ENCODE peak calls at places on chromosome 19, in ten cellular contexts. W is CD8-positive, alpha-beta T cell; G is AG10803; Q is astrocyte of the spinal cord; X is Caco-2; O is H9; C is transverse colon; L is progenitor cell of endocrine pancreas; D is fibroblast of lung; S is mucosa of descending colon. H is an unnamed sample.

GRCh38 chr19:4697304-4697703 is 26.3 kb downstream of the DPP9 start:
- DNase-seq in Q (no peak), D (no peak), C (no peak), G (no peak), X (no peak), O (no peak), W (no peak), S (no peak), L (no peak), H (no peak)

GRCh38 chr19:5827342-5827890 is 12.1 kb downstream of the FUT6 start:
- DNase-seq in C (no peak), Q (no peak), O (no peak), W (no peak), G (no peak), D (no peak), S (no peak), X (no peak), L (no peak), H (no peak)

GRCh38 chr19:3275583-3276340 is 51.3 kb downstream of the CELF5 start:
- DNase-seq in D (peak), O (peak), L (peak), X (peak), C (peak), G (peak), S (peak), W (peak), Q (peak), H (peak)

GRCh38 chr19:35037716-35038622 is 3.6 kb upstream of the HPN start:
- DNase-seq in X (no peak), W (no peak), Q (no peak), D (no peak), O (no peak), L (no peak), G (peak), S (no peak), C (no peak), H (no peak)

GRCh38 chr19:18289471-18290066 is 8.1 kb upstream of the JUND start:
- DNase-seq in O (no peak), S (peak), L (no peak), C (no peak), W (no peak), X (no peak), Q (no peak), D (no peak), G (no peak), H (no peak)

GRCh38 chr19:7874080-7874856 is at the start of gene PRR36:
- DNase-seq in S (no peak), O (peak), C (no peak), X (peak), D (no peak), L (peak), W (no peak), G (no peak), Q (no peak), H (peak)

GRCh38 chr19:51194527-51195315 is 30.2 kb upstream of the CD33 start:
- DNase-seq in L (no peak), W (no peak), X (no peak), D (no peak), G (no peak), Q (no peak), S (no peak), O (no peak), C (no peak), H (peak)

GRCh38 chr19:35901854-35902661 is at the start of gene HCST:
- DNase-seq in C (peak), S (peak), O (no peak), L (no peak), Q (peak), W (peak), D (no peak), X (no peak), G (peak), H (no peak)

GRCh38 chr19:57248646-57249045 is 8.2 kb downstream of the ZNF805 start:
- DNase-seq in W (no peak), S (no peak), X (no peak), D (no peak), L (no peak), Q (no peak), C (no peak), O (no peak), G (no peak), H (no peak)

GRCh38 chr19:32661318-32661717 is 13.7 kb downstream of the ANKRD27 start:
- DNase-seq in C (no peak), G (no peak), X (no peak), L (no peak), Q (no peak), S (peak), W (no peak), O (no peak), D (no peak), H (no peak)

GRCh38 chr19:58550362-58551122 is 4.4 kb downstream of the CHMP2A start:
- DNase-seq in S (peak), O (no peak), X (no peak), Q (no peak), W (no peak), L (no peak), G (no peak), C (no peak), D (no peak), H (no peak)

GRCh38 chr19:31675187-31675913 is 326.1 kb upstream of the TSHZ3 start:
- DNase-seq in G (peak), Q (peak), X (no peak), D (peak), L (no peak), C (no peak), S (no peak), W (no peak), O (no peak), H (no peak)

GRCh38 chr19:16373989-16374388 is 49.4 kb downstream of the KLF2 start:
- DNase-seq in Q (no peak), G (no peak), W (no peak), L (no peak), O (no peak), X (no peak), C (no peak), D (no peak), S (no peak), H (no peak)

GRCh38 chr19:16807416-16808274 is 21.6 kb upstream of the SIN3B start:
- DNase-seq in G (no peak), Q (peak), L (no peak), C (no peak), X (no peak), O (no peak), W (no peak), S (no peak), D (no peak), H (no peak)

GRCh38 chr19:1177322-1178114 is 3.5 kb upstream of the SBNO2 start:
- DNase-seq in O (no peak), S (peak), Q (peak), W (no peak), D (peak), C (no peak), G (peak), L (no peak), X (no peak), H (peak)

GRCh38 chr19:16315825-16316505 is 8.7 kb upstream of the KLF2 start:
- DNase-seq in D (peak), C (peak), Q (peak), G (peak), X (peak), O (no peak), L (no peak), W (no peak), S (no peak), H (no peak)

GRCh38 chr19:7856679-7857663 is 17.2 kb downstream of the PRR36 start:
- DNase-seq in S (no peak), W (no peak), O (peak), D (no peak), L (no peak), X (no peak), G (no peak), C (no peak), Q (no peak), H (no peak)

GRCh38 chr19:38298841-38299680 is 5.0 kb upstream of the C19orf33 start:
- DNase-seq in X (no peak), O (no peak), Q (peak), L (no peak), C (no peak), G (no peak), S (no peak), D (peak), W (no peak), H (no peak)

GRCh38 chr19:18745012-18745735 is 45.9 kb downstream of the COMP start:
- DNase-seq in D (no peak), X (no peak), C (no peak), Q (no peak), L (no peak), G (no peak), S (peak), W (no peak), O (peak), H (no peak)

GRCh38 chr19:30249911-30250310 is 122.3 kb upstream of the ZNF536 start:
- DNase-seq in W (no peak), C (no peak), G (peak), L (no peak), Q (no peak), O (no peak), D (no peak), S (no peak), X (no peak), H (no peak)

GRCh38 chr19:6611441-6611852 is 20.5 kb upstream of the CD70 start:
- DNase-seq in D (peak), G (peak), O (no peak), S (no peak), X (no peak), C (no peak), L (no peak), Q (no peak), W (no peak), H (no peak)

GRCh38 chr19:35991731-35992450 is 3.1 kb upstream of the SDHAF1 start:
- DNase-seq in S (no peak), G (peak), D (no peak), X (no peak), C (no peak), Q (no peak), W (no peak), O (no peak), L (no peak), H (no peak)

GRCh38 chr19:4896372-4896771 is 6.3 kb downstream of the ARRDC5 start:
- DNase-seq in S (no peak), W (no peak), C (no peak), O (no peak), L (no peak), G (peak), D (peak), X (no peak), Q (no peak), H (peak)

GRCh38 chr19:55440411-55441105 is 2.5 kb downstream of the SHISA7 start:
- DNase-seq in X (no peak), D (no peak), G (no peak), O (peak), W (no peak), S (no peak), C (no peak), L (no peak), Q (no peak), H (no peak)

GRCh38 chr19:23254141-23254910 is 4.1 kb upstream of the ZNF724 start:
- DNase-seq in O (no peak), L (no peak), X (no peak), C (no peak), W (no peak), D (no peak), S (no peak), G (no peak), Q (no peak), H (no peak)

GRCh38 chr19:40213882-40214570 is 4.2 kb downstream of the TTC9B start:
- DNase-seq in O (no peak), D (no peak), L (no peak), C (no peak), W (no peak), Q (no peak), X (no peak), G (no peak), S (no peak), H (no peak)

GRCh38 chr19:16661480-16662034 is 618 bp downstream of the TMEM38A start:
- DNase-seq in D (no peak), O (peak), S (peak), W (peak), Q (no peak), L (peak), G (no peak), X (peak), C (peak), H (peak)

GRCh38 chr19:39603825-39604224 is 1.5 kb downstream of the LGALS13 start:
- DNase-seq in C (no peak), O (no peak), S (no peak), D (no peak), W (no peak), L (no peak), Q (no peak), G (no peak), X (no peak), H (no peak)

GRCh38 chr19:7863157-7863970 is 10.8 kb downstream of the PRR36 start:
- DNase-seq in X (no peak), L (no peak), O (peak), W (no peak), G (no peak), S (peak), D (no peak), Q (no peak), C (no peak), H (no peak)

GRCh38 chr19:9936151-9937000 is at the start of gene OLFM2:
- DNase-seq in O (peak), D (no peak), G (no peak), L (peak), Q (no peak), X (peak), C (no peak), W (no peak), S (no peak), H (no peak)

GRCh38 chr19:2523630-2524311 is 47.8 kb downstream of the GADD45B start:
- DNase-seq in L (no peak), G (peak), W (no peak), Q (peak), C (no peak), S (no peak), D (no peak), O (no peak), X (no peak), H (no peak)

GRCh38 chr19:30224689-30225606 is 147.2 kb upstream of the ZNF536 start:
- DNase-seq in O (no peak), S (no peak), D (peak), Q (no peak), L (no peak), G (peak), C (no peak), W (no peak), X (no peak), H (no peak)

GRCh38 chr19:47158879-47159509 is 28.4 kb downstream of the SAE1 start:
- DNase-seq in W (peak), Q (peak), L (no peak), D (no peak), O (no peak), S (no peak), G (peak), X (no peak), C (no peak), H (no peak)

GRCh38 chr19:610801-611505 is 21.3 kb downstream of the HCN2 start:
- DNase-seq in W (peak), Q (peak), X (no peak), D (peak), C (peak), O (no peak), L (no peak), G (peak), S (peak), H (no peak)

GRCh38 chr19:28168557-28168956 is 1044.4 kb downstream of the UQCRFS1 start:
- DNase-seq in O (peak), Q (peak), W (no peak), S (no peak), C (no peak), G (no peak), L (no peak), D (no peak), X (no peak), H (no peak)

GRCh38 chr19:11268783-11269267 is 6.5 kb upstream of the DOCK6 start:
- DNase-seq in Q (peak), S (no peak), L (no peak), W (no peak), C (peak), X (no peak), O (no peak), G (peak), D (peak), H (no peak)

GRCh38 chr19:36064829-36065228 is 10.1 kb downstream of the WDR62 start:
- DNase-seq in L (no peak), D (no peak), X (no peak), G (no peak), Q (no peak), C (no peak), S (no peak), W (no peak), O (no peak), H (no peak)

GRCh38 chr19:13095934-13096890 is 6.4 kb downstream of the LYL1 start:
- DNase-seq in X (peak), D (no peak), O (peak), W (no peak), S (no peak), C (no peak), L (peak), Q (no peak), G (no peak), H (no peak)
- TF ChIP-seq CTCF in X (peak), D (no peak), O (peak), W (no peak), S (no peak), C (no peak), L (peak), Q (no peak), G (peak), H (no peak)

GRCh38 chr19:45569619-45570421 is 14.8 kb downstream of the OPA3 start:
- DNase-seq in D (peak), G (peak), S (peak), W (peak), C (peak), Q (peak), L (peak), X (peak), O (peak), H (peak)
- TF ChIP-seq CTCF in D (peak), G (peak), S (peak), W (peak), C (peak), Q (peak), L (peak), X (peak), O (peak), H (peak)

GRCh38 chr19:42942187-42942789 is 5.3 kb upstream of the PSG7 start:
- DNase-seq in D (peak), S (no peak), W (no peak), Q (peak), X (peak), L (no peak), O (no peak), C (no peak), G (peak), H (peak)
- TF ChIP-seq CTCF in D (peak), S (no peak), W (no peak), Q (peak), X (no peak), L (no peak), O (peak), C (no peak), G (peak), H (peak)

GRCh38 chr19:12938536-12939291 is at the start of gene CALR:
- DNase-seq in C (peak), X (peak), Q (no peak), L (no peak), D (peak), W (peak), O (no peak), S (no peak), G (peak), H (peak)
- TF ChIP-seq CTCF in C (peak), X (peak), Q (peak), L (peak), D (peak), W (no peak), O (peak), S (no peak), G (peak), H (no peak)

GRCh38 chr19:49573009-49573408 is 7.3 kb downstream of the NOSIP start:
- DNase-seq in Q (no peak), W (no peak), L (no peak), D (no peak), O (no peak), X (no peak), C (no peak), G (no peak), S (no peak), H (no peak)

GRCh38 chr19:49573451-49573850 is 6.9 kb downstream of the NOSIP start:
- DNase-seq in O (no peak), C (no peak), W (no peak), X (no peak), L (no peak), Q (no peak), S (no peak), D (no peak), G (no peak), H (no peak)

GRCh38 chr19:49570138-49570856 is 10.1 kb downstream of the NOSIP start:
- DNase-seq in L (peak), C (peak), W (peak), O (peak), S (no peak), D (peak), Q (peak), G (peak), X (peak), H (peak)

GRCh38 chr19:49570997-49571676 is 9.2 kb downstream of the NOSIP start:
- DNase-seq in S (no peak), X (peak), C (peak), O (peak), D (no peak), G (no peak), L (no peak), W (peak), Q (no peak), H (no peak)

GRCh38 chr19:49574206-49574755 is 6.1 kb downstream of the NOSIP start:
- DNase-seq in C (no peak), S (no peak), D (no peak), W (no peak), L (no peak), O (no peak), X (no peak), G (no peak), Q (no peak), H (no peak)
- TF ChIP-seq CTCF in C (no peak), S (no peak), D (no peak), W (no peak), L (no peak), O (no peak), X (no peak), G (no peak), Q (no peak), H (no peak)

GRCh38 chr19:42311612-42312160 is 1.4 kb upstream of the TMEM145 start:
- DNase-seq in G (no peak), D (no peak), L (no peak), S (no peak), O (peak), W (no peak), Q (no peak), C (no peak), X (no peak), H (no peak)

GRCh38 chr19:42315024-42315423 is 1.9 kb downstream of the TMEM145 start:
- DNase-seq in D (no peak), L (no peak), O (no peak), C (no peak), Q (no peak), W (no peak), S (no peak), X (no peak), G (no peak), H (no peak)

GRCh38 chr19:42313840-42314755 is 989 bp downstream of the TMEM145 start:
- DNase-seq in G (no peak), D (no peak), S (no peak), W (no peak), C (no peak), O (no peak), Q (no peak), L (no peak), X (no peak), H (no peak)

GRCh38 chr19:42312370-42312769 is 739 bp upstream of the TMEM145 start:
- DNase-seq in X (no peak), W (no peak), O (no peak), L (no peak), G (no peak), C (no peak), Q (no peak), S (no peak), D (no peak), H (no peak)

GRCh38 chr19:42313096-42313839 is at the start of gene TMEM145:
- DNase-seq in X (peak), L (peak), O (peak), D (peak), S (no peak), Q (no peak), W (peak), G (peak), C (peak), H (peak)
- TF ChIP-seq CTCF in X (peak), L (peak), O (peak), D (no peak), S (no peak), Q (peak), W (no peak), G (no peak), C (peak), H (no peak)